ENCODE peak calls at places on chromosomes 5 and 9, in nine cellular contexts. I is PC-9; Y is lung; M is fibroblast of lung; E is Peyer's patch; D is A549; U is sigmoid colon; W is CD4-positive, alpha-beta T cell; J is heart right ventricle. Z is an unnamed sample.

GRCh38 chr5:174935854-174936474 is 211.6 kb downstream of the MSX2 start:
- DNase-seq in M (peak; percentile 68), J (peak; percentile 54), E (no peak), U (peak; percentile 72), Y (peak; percentile 55), I (peak; percentile 53), D (peak; percentile 68), W (peak; percentile 5), Z (peak; percentile 22)

GRCh38 chr9:126326228-126327015 is at the start of gene MVB12B:
- DNase-seq in J (peak; percentile 59), E (no peak), W (peak; percentile 39), I (peak; percentile 49), U (no peak), Y (no peak), D (peak; percentile 58), M (no peak), Z (no peak)

GRCh38 chr5:37667846-37668245 is 172.0 kb downstream of the GDNF start:
- DNase-seq in Y (no peak), U (no peak), W (no peak), M (peak; percentile 8), D (no peak), E (no peak), J (no peak), I (no peak), Z (no peak)

GRCh38 chr5:69046375-69046957 is 47.3 kb upstream of the SLC30A5 start:
- DNase-seq in U (no peak), I (peak; percentile 33), M (peak; percentile 29), D (no peak), J (no peak), Y (no peak), E (no peak), W (no peak), Z (no peak)

GRCh38 chr5:126884269-126884819 is 107.4 kb downstream of the LMNB1 start:
- DNase-seq in D (no peak), M (peak; percentile 84), E (no peak), I (no peak), J (no peak), W (no peak), Y (no peak), U (no peak), Z (no peak)

GRCh38 chr5:156815988-156816599 is 34.0 kb upstream of the PPP1R2B start:
- DNase-seq in J (no peak), Y (no peak), W (no peak), U (no peak), I (no peak), M (peak; percentile 20), E (no peak), D (peak; percentile 50), Z (no peak)

GRCh38 chr9:95107001-95107749 is 210.3 kb downstream of the FANCC start:
- DNase-seq in I (no peak), E (peak; percentile 25), J (no peak), W (no peak), D (no peak), M (peak; percentile 68), U (peak; percentile 72), Y (no peak), Z (peak; percentile 46)

GRCh38 chr5:178376906-178377582 is 144.4 kb upstream of the PHYKPL start:
- DNase-seq in D (no peak), W (no peak), U (no peak), I (no peak), M (no peak), J (no peak), Y (no peak), E (no peak), Z (no peak)

GRCh38 chr9:36486454-36486932 is 86.2 kb upstream of the MELK start:
- DNase-seq in J (no peak), E (no peak), D (no peak), Y (no peak), I (peak; percentile 1), U (no peak), W (no peak), M (no peak), Z (no peak)

GRCh38 chr5:116361979-116362577 is 212.5 kb downstream of the SEMA6A start:
- DNase-seq in M (no peak), U (no peak), D (no peak), Y (no peak), I (no peak), W (no peak), E (no peak), J (no peak), Z (no peak)

GRCh38 chr5:7741415-7742065 is 109.4 kb downstream of the CFAP90 start:
- DNase-seq in Y (no peak), D (no peak), E (no peak), W (no peak), I (no peak), M (no peak), U (no peak), J (no peak), Z (no peak)

GRCh38 chr9:13023498-13023897 is 248.7 kb downstream of the LURAP1L start:
- DNase-seq in D (no peak), Y (no peak), W (no peak), U (no peak), I (no peak), E (no peak), J (no peak), M (peak; percentile 41), Z (no peak)

GRCh38 chr9:8899541-8899940 is 1100.0 kb upstream of the DMAC1 start:
- DNase-seq in I (no peak), W (no peak), Y (no peak), M (peak; percentile 15), E (no peak), J (no peak), U (no peak), D (no peak), Z (no peak)

GRCh38 chr5:62593331-62593730 is 14.7 kb downstream of the LRRC70 start:
- DNase-seq in W (no peak), D (no peak), I (no peak), E (no peak), Y (no peak), J (no peak), M (peak; percentile 20), U (no peak), Z (no peak)

GRCh38 chr5:90475436-90475980 is 844 bp downstream of the POLR3G start:
- DNase-seq in W (no peak), E (no peak), D (no peak), J (no peak), U (no peak), M (no peak), I (no peak), Y (no peak), Z (no peak)

GRCh38 chr5:106140101-106140500 is 1530.6 kb downstream of the EFNA5 start:
- DNase-seq in M (no peak), D (no peak), I (no peak), W (no peak), J (no peak), E (no peak), Y (no peak), U (no peak), Z (no peak)

GRCh38 chr5:14356305-14356704 is 213.2 kb downstream of the TRIO start:
- DNase-seq in J (no peak), D (no peak), I (no peak), Y (no peak), E (no peak), M (no peak), U (no peak), W (no peak), Z (no peak)

GRCh38 chr9:21789541-21790037 is 12.8 kb upstream of the MTAP start:
- DNase-seq in J (no peak), D (peak; percentile 74), I (peak; percentile 28), U (no peak), W (peak; percentile 30), M (peak; percentile 95), Y (peak; percentile 57), E (peak; percentile 64), Z (no peak)

GRCh38 chr9:113042884-113043657 is 13.5 kb downstream of the ZFP37 start:
- DNase-seq in W (no peak), I (no peak), D (no peak), J (no peak), E (no peak), M (peak; percentile 26), U (no peak), Y (no peak), Z (no peak)
- H3K9me3 ChIP-seq in W (peaks cover 95% of the 10 kb centered on the region), I (peaks cover 48% of the 10 kb centered on the region), D (peaks cover 97% of the 10 kb centered on the region), J (peaks cover 100% of the 10 kb centered on the region), E (peaks cover 4% of the 10 kb centered on the region), M (peaks cover 4% of the 10 kb centered on the region), U (peaks cover 91% of the 10 kb centered on the region), Y (peaks cover 10% of the 10 kb centered on the region), Z (peaks cover 91% of the 10 kb centered on the region)

GRCh38 chr5:65076251-65076869 is 307.6 kb downstream of the CWC27 start:
- DNase-seq in W (peak; percentile 4), Y (peak; percentile 41), M (peak; percentile 75), D (peak; percentile 43), I (peak; percentile 12), E (peak; percentile 69), J (no peak), U (no peak), Z (no peak)
- TF ChIP-seq CTCF in W (peak; percentile 39), Y (no peak), M (peak; percentile 31), D (peak; percentile 17), I (peak; percentile 43), E (peak; percentile 31), J (no peak), U (no peak), Z (no peak)

DNA sequence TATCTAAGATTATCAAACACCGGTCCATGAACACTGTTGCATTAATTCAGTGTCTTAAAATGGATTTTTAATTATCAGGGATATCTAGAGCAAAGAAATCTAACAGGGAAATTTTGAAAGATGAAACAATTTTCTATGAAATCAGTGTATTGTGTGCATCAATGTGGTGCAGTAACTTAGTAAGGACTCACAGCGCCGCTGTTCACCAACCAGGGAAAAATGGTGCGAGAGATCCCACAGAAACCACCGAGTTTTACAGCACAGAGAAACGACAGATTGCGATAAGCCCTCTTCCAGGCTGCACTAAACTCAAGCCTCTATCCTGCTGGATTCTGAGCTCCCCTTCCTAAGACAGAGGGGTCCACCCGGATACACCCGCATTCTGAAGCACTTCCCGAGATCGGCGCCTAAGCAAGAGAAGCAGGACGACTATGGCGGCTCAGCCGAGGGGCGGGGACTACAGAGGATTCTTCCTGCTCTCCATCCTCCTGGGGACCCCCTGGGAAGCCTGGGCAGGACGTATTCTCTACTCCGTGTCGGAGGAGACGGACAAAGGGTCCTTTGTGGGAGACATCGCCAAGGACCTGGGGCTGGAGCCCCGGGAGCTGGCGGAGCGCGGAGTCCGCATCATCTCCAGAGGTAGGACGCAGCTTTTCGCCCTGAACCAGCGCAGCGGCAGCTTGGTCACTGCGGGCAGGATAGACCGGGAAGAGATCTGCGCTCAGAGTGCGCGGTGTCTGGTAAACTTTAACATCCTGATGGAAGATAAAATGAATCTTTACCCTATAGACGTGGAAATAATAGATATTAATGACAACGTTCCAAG is at the start of gene PCDHGA7:
- DNase-seq in W (no peak), J (no peak), U (peak; percentile 30), D (peak; percentile 78), E (no peak), I (no peak), Y (no peak), M (peak; percentile 54), Z (no peak)
- H3K9me3 ChIP-seq in W (peaks cover 54% of the 10 kb centered on the region), J (peaks cover 100% of the 10 kb centered on the region), U (peaks cover 89% of the 10 kb centered on the region), D (peaks cover 35% of the 10 kb centered on the region), E (no peaks in the 10 kb centered on the region), I (no peaks in the 10 kb centered on the region), Y (peaks cover 34% of the 10 kb centered on the region), M (peaks cover 2% of the 10 kb centered on the region), Z (peaks cover 96% of the 10 kb centered on the region)

DNA sequence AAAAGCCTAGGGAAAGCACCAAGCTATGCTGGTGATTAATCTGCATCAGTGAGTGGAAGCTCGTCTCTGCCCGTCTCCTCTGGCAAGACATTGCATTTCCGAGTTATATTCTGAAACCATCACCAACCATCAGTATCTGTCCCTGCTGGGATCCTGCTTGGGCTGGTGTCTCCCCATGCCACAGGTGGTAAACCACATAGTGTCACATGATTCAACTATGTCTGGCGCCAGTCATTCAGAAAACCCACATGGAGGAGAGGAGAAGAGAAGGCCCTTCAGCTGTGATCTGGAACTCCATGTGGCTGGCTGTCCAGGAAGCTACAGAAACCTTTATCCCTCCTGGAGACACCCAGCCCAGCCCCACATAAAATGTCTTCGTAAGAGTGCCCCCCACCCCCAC is 4.8 kb downstream of the IL9 start:
- DNase-seq in U (no peak), D (no peak), M (no peak), Y (no peak), E (no peak), W (no peak), J (no peak), I (no peak), Z (no peak)
- TF ChIP-seq CTCF in U (no peak), D (no peak), M (no peak), Y (no peak), E (no peak), W (no peak), J (no peak), I (no peak), Z (no peak)